ENCODE peak calls at places on chromosomes 6 and 20, in nine cellular contexts. U, R, O, Z, A, X, S, K and F are unnamed samples.

GRCh38 chr20:10961651-10962288 is 288.0 kb upstream of the JAG1 start:
- DNase-seq in Z (no peak), K (no peak), X (peak), U (no peak), O (peak), A (no peak), R (no peak), S (no peak), F (no peak)

GRCh38 chr20:19288636-19289035 is 76.2 kb downstream of the SLC24A3 start:
- DNase-seq in X (no peak), A (no peak), R (no peak), S (no peak), O (no peak), Z (no peak), K (no peak), U (no peak), F (no peak)

GRCh38 chr20:44069203-44069931 is 117.6 kb downstream of the JPH2 start:
- DNase-seq in S (no peak), A (no peak), X (no peak), K (no peak), O (no peak), Z (no peak), U (peak), R (no peak), F (peak)

GRCh38 chr6:110822248-110822647 is 7.0 kb upstream of the CDK19 start:
- DNase-seq in S (no peak), O (no peak), U (no peak), R (no peak), X (peak), Z (peak), K (no peak), A (no peak), F (no peak)

GRCh38 chr20:59120491-59120890 is 43.1 kb upstream of the ZNF831 start:
- DNase-seq in O (no peak), Z (no peak), A (no peak), U (no peak), X (no peak), R (no peak), S (no peak), K (no peak), F (no peak)

GRCh38 chr6:218153-219018 is 73.9 kb upstream of the DUSP22 start:
- DNase-seq in Z (no peak), X (no peak), K (no peak), R (no peak), A (no peak), S (no peak), O (no peak), U (no peak), F (no peak)

GRCh38 chr6:127207591-127208120 is 59.0 kb upstream of the RNF146 start:
- DNase-seq in O (peak), X (peak), K (no peak), R (no peak), S (no peak), U (no peak), Z (peak), A (no peak), F (no peak)

GRCh38 chr20:35626386-35627001 is 10.9 kb downstream of the SPAG4 start:
- DNase-seq in U (no peak), O (no peak), X (no peak), K (no peak), A (no peak), R (no peak), Z (no peak), S (no peak), F (no peak)

GRCh38 chr6:142846883-142847287 is 98.1 kb downstream of the HIVEP2 start:
- DNase-seq in R (no peak), U (peak), A (no peak), K (no peak), X (peak), S (peak), O (peak), Z (peak), F (no peak)

GRCh38 chr6:139686308-139686707 is 311.9 kb upstream of the CITED2 start:
- DNase-seq in R (no peak), U (no peak), S (no peak), O (no peak), K (no peak), Z (peak), X (no peak), A (no peak), F (no peak)

GRCh38 chr20:50680106-50680960 is 11.0 kb downstream of the RIPOR3 start:
- DNase-seq in S (peak), X (no peak), A (no peak), K (peak), U (no peak), Z (peak), R (no peak), O (no peak), F (no peak)

GRCh38 chr20:40963505-40963845 is 65.1 kb upstream of the TOP1 start:
- DNase-seq in O (no peak), R (no peak), S (no peak), Z (no peak), X (no peak), K (no peak), A (no peak), U (no peak), F (no peak)

GRCh38 chr20:35617397-35618031 is 1.9 kb downstream of the SPAG4 start:
- DNase-seq in R (no peak), S (peak), U (no peak), X (peak), Z (peak), O (peak), K (peak), A (peak), F (no peak)

GRCh38 chr6:149593443-149593842 is 27.3 kb downstream of the GINM1 start:
- DNase-seq in Z (no peak), X (no peak), R (no peak), S (no peak), K (no peak), O (no peak), A (no peak), U (no peak), F (no peak)

GRCh38 chr6:43636312-43636667 is 650 bp downstream of the MAD2L1BP start:
- DNase-seq in Z (peak), S (no peak), X (peak), O (no peak), U (no peak), A (no peak), K (no peak), R (no peak), F (no peak)

GRCh38 chr6:13827038-13827437 is 12.7 kb upstream of the MCUR1 start:
- DNase-seq in O (no peak), S (no peak), K (no peak), Z (no peak), X (no peak), A (no peak), R (no peak), U (no peak), F (no peak)

GRCh38 chr6:166417285-166417691 is 34.5 kb upstream of the MPC1 start:
- DNase-seq in A (no peak), Z (no peak), X (no peak), K (no peak), S (no peak), R (no peak), U (no peak), O (no peak), F (no peak)

GRCh38 chr6:147941143-147941542 is 401.5 kb upstream of the SASH1 start:
- DNase-seq in K (no peak), A (no peak), X (peak), Z (peak), U (no peak), S (no peak), R (no peak), O (no peak), F (no peak)

GRCh38 chr6:27214126-27214601 is 33.3 kb upstream of the PRSS16 start:
- DNase-seq in O (no peak), R (no peak), U (no peak), A (no peak), S (no peak), X (no peak), Z (no peak), K (no peak), F (no peak)

GRCh38 chr20:6920991-6921613 is 153.6 kb downstream of the BMP2 start:
- DNase-seq in Z (no peak), O (no peak), X (no peak), K (peak), U (no peak), R (no peak), S (no peak), A (no peak), F (no peak)

GRCh38 chr6:168560126-168560525 is 119.1 kb downstream of the SMOC2 start:
- DNase-seq in A (no peak), X (no peak), U (no peak), S (no peak), K (no peak), O (no peak), Z (no peak), R (no peak), F (no peak)

GRCh38 chr6:136791296-136792065 is 796 bp downstream of the MAP3K5 start:
- DNase-seq in O (peak), Z (peak), A (peak), U (peak), R (no peak), X (peak), S (peak), K (peak), F (no peak)

GRCh38 chr6:166097914-166098522 is 69.6 kb downstream of the TBXT start:
- DNase-seq in X (peak), A (peak), O (peak), K (peak), U (peak), R (no peak), S (peak), Z (peak), F (no peak)

GRCh38 chr20:51159303-51159702 is 136.4 kb upstream of the KCNG1 start:
- DNase-seq in O (no peak), Z (no peak), A (no peak), S (no peak), X (no peak), K (no peak), U (no peak), R (no peak), F (no peak)

GRCh38 chr6:138989098-138989983 is 1.3 kb upstream of the REPS1 start:
- DNase-seq in O (no peak), U (no peak), X (no peak), S (no peak), R (no peak), K (no peak), A (no peak), Z (no peak), F (no peak)

GRCh38 chr20:12394786-12395185 is 477.1 kb downstream of the BTBD3 start:
- DNase-seq in S (peak), X (peak), O (no peak), A (no peak), R (no peak), U (peak), K (peak), Z (no peak), F (no peak)

GRCh38 chr6:111096246-111096645 is 8.9 kb downstream of the SLC16A10 start:
- DNase-seq in K (peak), R (no peak), S (peak), Z (no peak), O (no peak), A (peak), X (no peak), U (peak), F (no peak)

GRCh38 chr6:163226836-163227485 is 187.6 kb upstream of the QKI start:
- DNase-seq in S (no peak), U (no peak), A (no peak), R (no peak), K (no peak), O (no peak), X (no peak), Z (peak), F (no peak)

GRCh38 chr20:3796477-3797225 is 541 bp downstream of the CDC25B start:
- DNase-seq in Z (no peak), O (no peak), S (no peak), K (no peak), U (peak), X (no peak), A (no peak), R (no peak), F (peak)

GRCh38 chr6:121959501-121959900 is 440.0 kb upstream of the HSF2 start:
- DNase-seq in X (no peak), R (no peak), U (no peak), A (no peak), K (no peak), S (no peak), O (peak), Z (no peak), F (no peak)

DNA sequence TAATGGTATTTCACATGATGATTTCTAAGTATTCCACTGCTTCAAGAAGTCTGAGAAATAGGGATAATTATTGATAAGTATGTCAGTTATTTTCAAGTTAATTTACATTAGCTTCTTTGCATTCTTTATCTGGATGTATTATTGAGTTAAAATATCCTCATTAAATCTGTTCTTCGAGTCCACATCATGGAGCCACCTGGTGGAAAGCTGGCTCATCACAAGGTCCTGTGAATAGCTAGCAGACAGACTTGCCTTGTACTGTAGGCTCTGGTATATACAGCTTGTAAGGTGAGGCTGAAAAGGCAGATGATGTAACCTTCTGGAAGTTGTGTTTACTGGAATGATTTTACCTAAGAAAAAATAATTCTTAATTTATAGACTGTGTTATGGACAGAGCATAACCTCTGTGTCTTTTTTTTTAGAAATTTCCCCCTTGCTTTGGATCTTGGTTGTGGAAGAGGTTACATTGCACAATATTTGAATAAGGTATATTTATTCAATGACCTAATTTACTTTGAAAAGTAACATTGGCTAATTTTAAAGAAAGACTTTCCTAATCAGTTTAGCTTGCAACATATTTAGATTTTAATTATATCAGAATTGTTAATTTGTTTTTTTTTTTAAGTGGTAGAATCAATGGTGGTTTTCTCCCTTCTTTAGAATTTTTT is 3.5 kb downstream of the NDUFAF5 start:
- DNase-seq in X (peak), R (no peak), U (peak), A (no peak), K (peak), O (peak), S (peak), Z (peak), F (no peak)
- TF ChIP-seq CTCF in X (peak), R (peak), U (peak), A (peak), K (no peak), O (peak), S (peak), Z (peak), F (no peak)

GRCh38 chr6:125025164-125025854 is 63.1 kb downstream of the RNF217 start:
- DNase-seq in R (no peak), Z (no peak), K (no peak), O (no peak), A (no peak), S (no peak), U (no peak), X (no peak), F (no peak)
- TF ChIP-seq CTCF in R (no peak), Z (no peak), K (no peak), O (no peak), A (no peak), S (no peak), U (no peak), X (no peak), F (no peak)

GRCh38 chr6:131167773-131168172 is 32.5 kb downstream of the AKAP7 start:
- DNase-seq in A (no peak), O (no peak), R (no peak), K (no peak), Z (peak), X (peak), S (no peak), U (no peak), F (no peak)
- TF ChIP-seq CTCF in A (no peak), O (no peak), R (peak), K (no peak), Z (peak), X (no peak), S (no peak), U (no peak), F (no peak)

GRCh38 chr6:77653817-77654216 is 978 bp downstream of the MEI4 start:
- DNase-seq in S (no peak), R (no peak), A (no peak), X (no peak), O (no peak), U (no peak), Z (no peak), K (no peak), F (no peak)

GRCh38 chr6:77652739-77653138 is at the start of gene MEI4:
- DNase-seq in O (no peak), A (no peak), Z (no peak), X (no peak), U (no peak), S (no peak), R (no peak), K (no peak), F (no peak)

GRCh38 chr6:77650098-77650663 is 2.7 kb upstream of the MEI4 start:
- DNase-seq in S (peak), O (peak), K (peak), R (no peak), X (no peak), A (peak), Z (no peak), U (peak), F (no peak)
- TF ChIP-seq CTCF in S (peak), O (peak), K (peak), R (no peak), X (no peak), A (peak), Z (no peak), U (no peak), F (no peak)

GRCh38 chr6:109379706-109380105 is 2.6 kb downstream of the CD164 start:
- DNase-seq in A (no peak), Z (peak), O (no peak), U (no peak), S (no peak), X (no peak), K (no peak), R (no peak), F (no peak)

GRCh38 chr6:109382576-109383437 is 540 bp upstream of the CD164 start:
- DNase-seq in O (peak), A (peak), R (peak), S (peak), X (peak), U (peak), K (peak), Z (peak), F (no peak)

GRCh38 chr6:109381007-109381746 is 1.1 kb downstream of the CD164 start:
- DNase-seq in Z (peak), A (no peak), R (no peak), O (peak), U (peak), X (no peak), K (no peak), S (no peak), F (no peak)

GRCh38 chr6:109383438-109383940 is 1.2 kb upstream of the CD164 start:
- DNase-seq in A (no peak), Z (no peak), U (no peak), K (no peak), O (no peak), R (no peak), X (no peak), S (no peak), F (no peak)

DNA sequence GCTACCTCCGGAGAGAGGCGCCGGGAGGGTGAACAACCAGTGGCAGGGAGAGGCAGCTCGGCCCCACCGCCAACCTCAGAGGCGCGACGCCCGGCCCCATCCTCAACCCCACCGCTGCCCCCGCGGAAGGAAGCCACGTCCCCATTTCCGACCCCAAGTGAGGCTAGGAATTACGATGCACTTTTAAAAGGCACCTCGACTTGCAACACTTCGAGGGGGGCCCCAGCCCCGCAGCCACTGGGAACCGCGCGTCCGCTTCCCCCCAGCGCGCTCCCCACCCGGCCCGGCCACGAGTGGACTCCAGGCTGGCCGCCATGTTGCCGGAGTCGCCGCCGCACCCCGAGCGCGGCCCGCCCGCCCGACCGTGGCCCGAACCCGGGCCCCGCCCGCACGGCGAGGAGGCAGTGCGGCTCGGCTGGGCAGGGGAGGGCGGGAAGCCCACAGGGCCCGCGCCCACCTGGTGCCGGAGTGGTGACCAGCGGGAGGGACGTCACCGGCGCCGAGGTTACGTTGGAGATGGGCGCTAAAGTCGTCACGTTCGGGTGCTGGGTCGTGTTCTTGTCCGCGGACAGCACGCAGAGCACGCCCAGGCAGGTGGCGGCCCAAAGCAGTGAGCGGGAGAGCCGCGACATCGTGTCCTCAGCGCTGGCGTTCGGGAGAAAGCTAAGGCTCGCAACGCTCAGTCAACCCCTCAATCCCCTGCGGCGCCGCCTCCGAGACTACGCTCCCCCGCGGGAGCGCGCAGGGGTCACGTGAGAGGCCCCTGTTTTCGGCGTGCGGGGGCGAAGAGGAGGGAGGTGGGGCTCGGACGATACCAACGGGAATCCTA is at the start of gene CD164:
- DNase-seq in X (peak), R (peak), Z (peak), K (peak), S (peak), U (peak), A (peak), O (peak), F (peak)
- TF ChIP-seq CTCF in X (no peak), R (no peak), Z (no peak), K (no peak), S (no peak), U (no peak), A (no peak), O (no peak), F (no peak)

GRCh38 chr6:155582016-155582991 is 126.7 kb upstream of the NOX3 start:
- DNase-seq in Z (no peak), S (peak), R (no peak), X (no peak), U (no peak), A (no peak), O (no peak), K (no peak), F (no peak)

GRCh38 chr6:155586036-155586557 is 130.5 kb upstream of the NOX3 start:
- DNase-seq in X (no peak), A (no peak), S (no peak), Z (no peak), U (no peak), O (no peak), R (no peak), K (no peak), F (no peak)

GRCh38 chr6:155583997-155584396 is 128.4 kb upstream of the NOX3 start:
- DNase-seq in A (no peak), O (no peak), K (no peak), U (no peak), R (no peak), S (no peak), X (no peak), Z (no peak), F (no peak)

DNA sequence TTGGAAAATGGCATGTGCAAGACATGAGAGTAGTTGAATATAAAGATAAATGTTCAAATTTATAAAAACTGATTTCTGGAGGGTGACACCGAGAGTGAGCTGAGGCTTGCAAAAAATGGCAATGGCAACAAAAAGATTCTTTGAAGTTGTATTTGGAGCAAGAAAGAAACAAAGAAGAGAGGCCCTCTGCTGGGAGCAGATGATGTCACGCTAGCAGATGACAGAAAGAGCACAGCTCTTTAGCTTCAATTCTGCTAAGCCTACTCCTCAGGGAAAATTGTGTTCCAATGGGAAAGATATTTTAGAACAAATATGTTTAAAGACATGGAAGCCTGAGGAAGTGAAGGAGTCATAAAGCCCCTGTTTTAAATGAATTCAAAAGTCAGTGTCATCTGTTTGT is 125.3 kb upstream of the NOX3 start:
- DNase-seq in A (no peak), O (no peak), Z (no peak), K (no peak), X (no peak), U (no peak), S (no peak), R (no peak), F (no peak)
- TF ChIP-seq CTCF in A (no peak), O (no peak), Z (no peak), K (no peak), X (peak), U (no peak), S (no peak), R (peak), F (no peak)

GRCh38 chr6:132734694-132735236 is 20.9 kb upstream of the VNN1 start:
- DNase-seq in U (no peak), R (no peak), X (peak), Z (peak), S (peak), K (peak), A (no peak), O (no peak), F (no peak)
- TF ChIP-seq CTCF in U (no peak), R (no peak), X (peak), Z (peak), S (peak), K (no peak), A (peak), O (peak), F (no peak)